ENCODE peak calls at places on chromosomes 6 and 20, in nine cellular contexts. B is cardiac muscle cell; E is brain microvascular endothelial cell; J is lower leg skin; Q is choroid plexus epithelial cell; R is fibroblast of pulmonary artery; S is neural progenitor cell; T is naive thymus-derived CD4-positive, alpha-beta T cell; O is gastrocnemius medialis. P is an unnamed sample.

GRCh38 chr6:90194371-90194841 is 102.2 kb downstream of the BACH2 start:
- DNase-seq in B (no peak), S (no peak), E (peak), T (no peak), J (no peak), Q (peak), R (peak), O (peak), P (peak)

GRCh38 chr20:63186528-63187316 is 29.2 kb downstream of the YTHDF1 start:
- DNase-seq in B (no peak), T (no peak), Q (no peak), R (no peak), O (no peak), J (no peak), S (no peak), E (no peak), P (peak)

GRCh38 chr20:11972478-11972877 is 54.8 kb downstream of the BTBD3 start:
- DNase-seq in B (no peak), Q (no peak), E (no peak), S (no peak), J (no peak), O (no peak), R (no peak), T (no peak), P (no peak)

GRCh38 chr6:21022343-21023107 is 488.3 kb downstream of the CDKAL1 start:
- DNase-seq in Q (peak), B (peak), S (peak), R (peak), O (no peak), E (peak), J (no peak), T (no peak), P (peak)

GRCh38 chr20:64063389-64064144 is 569 bp downstream of the TCEA2 start:
- DNase-seq in E (no peak), J (no peak), Q (no peak), S (peak), B (no peak), T (no peak), R (no peak), O (no peak), P (no peak)

GRCh38 chr6:152496731-152497130 is 140.4 kb downstream of the SYNE1 start:
- DNase-seq in Q (no peak), T (no peak), J (no peak), R (no peak), B (no peak), S (no peak), O (no peak), E (no peak), P (no peak)

GRCh38 chr6:34560366-34561226 is 4.5 kb upstream of the SPDEF start:
- DNase-seq in Q (peak), B (peak), T (no peak), J (no peak), E (peak), R (peak), O (no peak), S (no peak), P (peak)

GRCh38 chr6:3323148-3323547 is 64.4 kb downstream of the PSMG4 start:
- DNase-seq in Q (no peak), R (no peak), E (no peak), B (no peak), O (no peak), J (no peak), T (no peak), S (no peak), P (no peak)

GRCh38 chr20:23673209-23673608 is 15.6 kb downstream of the CST4 start:
- DNase-seq in S (no peak), E (no peak), B (no peak), O (no peak), J (peak), R (no peak), T (no peak), Q (no peak), P (no peak)

GRCh38 chr20:64236137-64237088 is 19.1 kb upstream of the PCMTD2 start:
- DNase-seq in E (no peak), Q (no peak), B (no peak), J (no peak), O (no peak), S (no peak), T (no peak), R (no peak), P (no peak)

GRCh38 chr6:484086-484728 is 92.7 kb downstream of the IRF4 start:
- DNase-seq in E (no peak), T (no peak), J (no peak), R (peak), Q (no peak), O (no peak), B (peak), S (no peak), P (peak)

GRCh38 chr6:115570326-115570725 is 490.4 kb downstream of the FRK start:
- DNase-seq in Q (peak), T (no peak), J (no peak), S (no peak), O (no peak), E (no peak), B (no peak), R (no peak), P (no peak)

GRCh38 chr20:36065427-36065998 is 89.0 kb upstream of the EPB41L1 start:
- DNase-seq in B (no peak), S (no peak), O (no peak), J (no peak), E (no peak), R (no peak), T (no peak), Q (no peak), P (no peak)

GRCh38 chr6:125953502-125953875 is 3.1 kb upstream of the HINT3 start:
- DNase-seq in Q (no peak), T (no peak), E (no peak), O (no peak), B (no peak), J (no peak), S (peak), R (no peak), P (no peak)

GRCh38 chr20:44017905-44018683 is 103.4 kb downstream of the TOX2 start:
- DNase-seq in B (peak), J (no peak), Q (peak), E (peak), R (peak), T (no peak), S (no peak), O (peak), P (peak)

GRCh38 chr6:162123797-162124196 is 603.8 kb downstream of the PRKN start:
- DNase-seq in S (peak), R (peak), J (no peak), T (no peak), O (no peak), Q (peak), E (no peak), B (peak), P (no peak)

GRCh38 chr20:35111141-35111888 is 18.7 kb upstream of the TRPC4AP start:
- DNase-seq in Q (peak), E (peak), T (no peak), B (peak), R (peak), O (no peak), S (no peak), J (no peak), P (peak)

GRCh38 chr6:33975631-33976424 is 170.1 kb downstream of the GRM4 start:
- DNase-seq in S (peak), O (no peak), B (no peak), T (peak), E (no peak), J (no peak), Q (no peak), R (no peak), P (no peak)

GRCh38 chr6:37048851-37049734 is 43.6 kb downstream of the FGD2 start:
- DNase-seq in S (no peak), E (peak), R (peak), Q (peak), T (peak), J (peak), B (peak), O (no peak), P (peak)

GRCh38 chr6:23213651-23214050 is 644.3 kb downstream of the HDGFL1 start:
- DNase-seq in T (no peak), O (no peak), S (no peak), E (no peak), J (no peak), R (no peak), B (no peak), Q (peak), P (no peak)

GRCh38 chr6:65182681-65183080 is 524.3 kb downstream of the EYS start:
- DNase-seq in J (no peak), E (peak), S (no peak), O (no peak), T (no peak), Q (peak), R (peak), B (peak), P (no peak)

GRCh38 chr6:110180228-110181008 is at the start of gene CDC40:
- DNase-seq in J (peak), S (peak), Q (no peak), B (no peak), O (peak), T (no peak), E (no peak), R (no peak), P (no peak)

GRCh38 chr6:35796236-35796635 is 887 bp downstream of the CLPS start:
- DNase-seq in B (no peak), O (no peak), T (no peak), E (no peak), Q (no peak), J (no peak), R (no peak), S (no peak), P (no peak)

GRCh38 chr6:111874030-111874425 is 776 bp upstream of the FYN start:
- DNase-seq in S (no peak), J (peak), E (peak), R (peak), O (no peak), T (peak), Q (peak), B (peak), P (no peak)

GRCh38 chr6:154503576-154504501 is 6.6 kb downstream of the CNKSR3 start:
- DNase-seq in O (no peak), T (no peak), B (no peak), S (no peak), E (no peak), J (no peak), Q (no peak), R (no peak), P (no peak)

DNA sequence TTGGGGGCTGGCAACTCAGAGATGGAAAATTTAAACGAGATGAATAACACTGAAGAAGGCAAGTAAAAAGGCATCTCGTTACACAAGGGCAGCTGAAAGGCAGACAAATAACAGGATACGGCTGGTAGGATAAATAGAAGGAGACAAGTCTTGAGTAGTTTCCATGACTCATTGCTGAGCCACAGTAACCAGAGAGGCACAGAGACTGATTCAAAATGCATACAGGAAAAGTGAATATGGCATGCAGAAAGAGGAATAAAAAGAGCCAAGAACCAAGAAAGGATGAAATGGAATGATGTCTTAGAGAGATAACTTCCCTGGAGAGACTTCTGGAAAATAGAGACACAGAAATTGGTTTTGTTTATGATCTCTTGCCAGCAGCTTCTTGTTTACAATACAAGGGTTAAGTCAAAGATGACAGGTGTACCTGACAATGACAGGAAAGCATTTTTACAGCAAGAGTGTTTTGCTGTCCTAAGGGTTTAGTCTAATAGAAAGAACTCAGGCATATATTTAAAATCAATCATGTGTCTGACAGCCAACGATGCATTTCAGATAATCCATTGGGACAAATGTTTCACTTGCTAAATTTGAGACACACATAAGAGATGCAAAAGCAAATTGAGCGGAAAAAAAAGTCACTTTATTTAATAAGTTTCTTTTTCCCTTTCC is 68.2 kb upstream of the KCNQ5 start:
- DNase-seq in R (peak), Q (peak), B (peak), J (no peak), O (no peak), T (no peak), S (no peak), E (peak), P (peak)
- H3K4me3 ChIP-seq in R (no peak), Q (no peak), B (no peak), J (no peak), O (no peak), T (no peak), S (no peak), E (no peak), P (no peak)

GRCh38 chr6:17998003-17998402 is 10.6 kb upstream of the KIF13A start:
- DNase-seq in R (no peak), O (no peak), T (no peak), J (no peak), B (no peak), E (no peak), Q (no peak), S (no peak), P (no peak)

GRCh38 chr6:17995414-17995813 is 8.0 kb upstream of the KIF13A start:
- DNase-seq in O (no peak), R (no peak), Q (no peak), T (no peak), E (no peak), S (no peak), B (no peak), J (no peak), P (no peak)

GRCh38 chr6:17994019-17994418 is 6.6 kb upstream of the KIF13A start:
- DNase-seq in Q (peak), B (peak), S (no peak), O (no peak), J (no peak), E (no peak), T (no peak), R (peak), P (peak)

GRCh38 chr6:17999430-17999829 is 12.0 kb upstream of the KIF13A start:
- DNase-seq in T (no peak), J (no peak), B (no peak), E (no peak), S (no peak), R (no peak), O (no peak), Q (no peak), P (no peak)

GRCh38 chr6:17998442-17998841 is 11.0 kb upstream of the KIF13A start:
- DNase-seq in R (no peak), O (no peak), Q (no peak), E (no peak), S (no peak), B (no peak), T (no peak), J (no peak), P (no peak)
- H3K4me3 ChIP-seq in R (no peak), O (no peak), Q (no peak), E (no peak), S (no peak), B (no peak), T (no peak), J (no peak), P (no peak)

GRCh38 chr20:2417142-2417541 is 36.4 kb downstream of the TGM6 start:
- DNase-seq in Q (no peak), O (no peak), J (no peak), T (no peak), E (no peak), B (no peak), S (no peak), R (no peak), P (no peak)
- H3K4me3 ChIP-seq in Q (no peak), O (no peak), J (no peak), T (no peak), E (no peak), B (no peak), S (no peak), R (no peak), P (no peak)

DNA sequence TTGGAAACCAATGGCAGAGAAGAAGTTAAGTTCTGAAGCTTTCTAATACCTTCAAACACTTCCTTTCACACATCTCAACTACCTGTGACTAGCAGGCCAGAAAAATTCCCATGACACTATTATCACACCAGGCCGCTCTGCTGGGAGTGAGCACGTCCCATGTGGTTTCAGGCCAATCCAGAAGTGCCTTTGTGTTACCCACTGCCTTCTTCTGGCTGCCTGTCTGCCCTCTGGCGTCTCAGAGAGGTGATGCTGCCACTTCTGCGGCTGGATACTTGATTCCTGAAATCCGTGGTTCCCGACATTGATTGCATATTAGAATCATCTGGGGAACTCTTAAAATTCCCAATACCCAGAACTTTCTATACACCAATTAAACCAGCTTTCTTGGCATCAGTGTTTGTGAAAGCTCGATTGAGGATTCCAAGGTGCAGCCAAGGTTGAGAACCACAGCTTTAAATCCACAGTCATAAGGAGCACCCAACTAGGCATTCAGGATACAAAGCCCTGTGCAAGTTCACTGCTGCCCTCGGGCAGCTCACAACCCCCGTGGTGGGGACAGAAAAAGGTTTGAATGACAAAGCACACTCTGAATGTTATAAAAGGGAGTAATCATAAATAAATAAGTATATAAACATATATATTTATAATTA is 65.6 kb downstream of the STMND1 start:
- DNase-seq in J (no peak), B (peak), O (peak), Q (peak), R (peak), E (peak), T (no peak), S (peak), P (peak)
- H3K4me3 ChIP-seq in J (no peak), B (no peak), O (no peak), Q (no peak), R (no peak), E (no peak), T (no peak), S (no peak), P (no peak)

GRCh38 chr20:1912056-1912455 is 16.8 kb downstream of the SIRPA start:
- DNase-seq in B (peak), Q (no peak), O (no peak), E (peak), R (peak), S (no peak), T (no peak), J (no peak), P (no peak)

GRCh38 chr20:1908191-1908590 is 13.0 kb downstream of the SIRPA start:
- DNase-seq in S (no peak), E (no peak), B (no peak), J (no peak), T (no peak), O (no peak), Q (no peak), R (no peak), P (no peak)

GRCh38 chr20:1912646-1913045 is 17.4 kb downstream of the SIRPA start:
- DNase-seq in Q (no peak), R (no peak), J (no peak), O (no peak), S (no peak), B (no peak), E (no peak), T (no peak), P (no peak)

GRCh38 chr20:1909097-1909496 is 13.9 kb downstream of the SIRPA start:
- DNase-seq in T (no peak), S (peak), B (no peak), J (no peak), O (no peak), Q (no peak), E (no peak), R (no peak), P (no peak)

GRCh38 chr20:1911536-1911935 is 16.3 kb downstream of the SIRPA start:
- DNase-seq in R (no peak), Q (no peak), J (no peak), B (no peak), T (no peak), E (no peak), O (no peak), S (no peak), P (no peak)
- H3K4me3 ChIP-seq in R (no peak), Q (no peak), J (no peak), B (no peak), T (no peak), E (no peak), O (no peak), S (no peak), P (no peak)

GRCh38 chr6:148701393-148701774 is 45.4 kb upstream of the UST start:
- DNase-seq in B (no peak), Q (no peak), E (no peak), O (no peak), S (no peak), J (no peak), R (no peak), T (no peak), P (no peak)
- H3K4me3 ChIP-seq in B (no peak), Q (peak), E (no peak), O (no peak), S (no peak), J (no peak), R (peak), T (peak), P (peak)

GRCh38 chr6:47241742-47242482 is 67.8 kb downstream of the TNFRSF21 start:
- DNase-seq in S (no peak), J (no peak), O (peak), T (no peak), Q (peak), R (peak), E (no peak), B (peak), P (peak)
- H3K4me3 ChIP-seq in S (no peak), J (no peak), O (no peak), T (no peak), Q (no peak), R (no peak), E (no peak), B (no peak), P (no peak)

DNA sequence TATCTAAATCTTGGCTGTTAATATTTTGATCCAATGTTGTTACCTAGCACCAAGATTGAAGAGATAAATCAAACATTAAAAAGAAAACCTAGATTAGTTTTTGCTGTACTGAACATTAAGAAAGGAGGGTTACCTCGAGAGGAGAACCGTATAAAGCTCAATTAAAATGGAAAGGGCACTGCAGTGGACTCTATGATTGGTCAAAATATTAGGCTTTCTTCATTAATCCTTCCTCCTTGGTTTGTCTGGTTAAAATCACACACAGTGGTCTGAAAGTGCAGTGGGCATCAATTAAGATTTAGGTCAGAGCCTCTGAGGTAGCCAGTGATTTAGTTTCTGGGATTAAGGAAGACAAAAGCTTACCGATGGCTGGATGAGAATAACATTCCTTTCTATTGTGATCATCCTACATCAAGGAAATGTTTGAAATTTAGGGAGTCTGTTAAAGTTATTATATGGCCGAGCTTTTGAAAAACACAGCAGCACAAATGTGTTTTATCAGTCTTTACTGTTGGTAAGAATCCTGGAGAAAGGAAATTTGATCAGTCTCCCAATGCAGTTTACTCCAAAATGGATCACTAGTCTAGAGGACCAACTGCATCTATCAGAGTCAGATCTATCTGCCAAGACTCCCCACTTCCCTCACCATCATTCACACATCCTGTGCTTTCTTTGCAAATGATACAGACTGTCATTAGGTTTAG is 134.6 kb upstream of the NEDD9 start:
- DNase-seq in Q (no peak), S (peak), E (no peak), J (no peak), R (peak), B (peak), T (no peak), O (no peak), P (peak)
- H3K4me3 ChIP-seq in Q (no peak), S (no peak), E (no peak), J (no peak), R (no peak), B (no peak), T (no peak), O (no peak), P (no peak)

P was measured in fibroblast of the aortic adventitia.